ENCODE peak calls at places on chromosomes 6 and 20, in eight cellular contexts. Z is tibial nerve, Q is K562, K is transverse colon, H is A549, J is sigmoid colon, U is H1, L is upper lobe of left lung. I is an unnamed sample.

GRCh38 chr6:20846602-20847028 is 312.4 kb downstream of the CDKAL1 start:
- DNase-seq in K (no peak), Q (peak; percentile 33), J (no peak), L (no peak), H (no peak), U (no peak), Z (no peak), I (no peak)

GRCh38 chr6:12343440-12344162 is 53.4 kb downstream of the EDN1 start:
- DNase-seq in K (peak; percentile 63), J (no peak), Z (no peak), L (no peak), Q (no peak), U (no peak), H (peak; percentile 96), I (peak; percentile 86)

GRCh38 chr6:138692978-138693909 is 80.3 kb upstream of the CCDC28A start:
- DNase-seq in Q (peak; percentile 64), H (peak; percentile 69), L (peak; percentile 93), U (peak; percentile 62), Z (peak; percentile 19), J (peak; percentile 78), K (peak; percentile 84), I (peak; percentile 82)

GRCh38 chr6:136404007-136404406 is 114.4 kb upstream of the BCLAF1 start:
- DNase-seq in K (no peak), Q (no peak), J (no peak), U (no peak), Z (no peak), H (no peak), L (no peak), I (no peak)

GRCh38 chr20:59498291-59498690 is 106.0 kb upstream of the PHACTR3 start:
- DNase-seq in Z (no peak), Q (no peak), K (no peak), H (no peak), L (no peak), U (no peak), J (no peak), I (no peak)

GRCh38 chr6:27672113-27672799 is 199.4 kb upstream of the ZNF184 start:
- DNase-seq in H (peak; percentile 95), K (peak; percentile 14), L (no peak), Q (peak; percentile 61), U (peak; percentile 86), Z (no peak), J (no peak), I (no peak)

GRCh38 chr6:26197736-26198625 is 110.8 kb downstream of the HFE start:
- DNase-seq in Z (no peak), H (no peak), U (no peak), J (peak; percentile 77), K (peak; percentile 84), L (no peak), Q (no peak), I (no peak)

GRCh38 chr6:39231386-39231785 is 2.1 kb upstream of the KCNK5 start:
- DNase-seq in Q (no peak), K (no peak), J (no peak), H (no peak), L (no peak), Z (no peak), U (no peak), I (no peak)

GRCh38 chr6:107817784-107818183 is 6.3 kb downstream of the SCML4 start:
- DNase-seq in U (no peak), L (no peak), Q (no peak), Z (no peak), K (no peak), H (no peak), J (no peak), I (no peak)

DNA sequence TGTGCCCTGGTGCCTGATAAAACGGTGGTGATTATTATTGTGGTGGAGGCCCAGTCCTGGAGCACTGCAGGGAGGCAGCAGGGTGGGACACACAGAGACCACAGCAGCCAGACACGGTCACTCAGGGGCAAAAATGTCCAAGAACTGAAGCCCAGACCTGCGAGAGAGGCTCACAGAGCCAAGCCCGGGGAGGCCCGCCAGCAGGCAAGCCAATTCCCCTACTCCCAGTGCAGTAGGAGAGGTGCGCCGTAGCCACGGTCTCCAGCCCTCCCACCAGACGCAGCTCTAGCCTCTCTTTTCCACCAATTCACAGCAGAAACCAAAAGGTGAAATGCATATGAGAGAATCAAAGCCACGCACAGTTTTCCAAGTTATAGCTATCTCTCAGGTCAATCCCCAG is 179.4 kb upstream of the TAB2 start:
- DNase-seq in Z (no peak), K (no peak), Q (no peak), J (no peak), U (no peak), L (peak; percentile 22), H (no peak), I (no peak)
- H3K27ac ChIP-seq in Z (no peak overlapping the region), K (no peak overlapping the region), Q (no peak overlapping the region), J (no peak overlapping the region), U (no peak overlapping the region), L (no peak overlapping the region), H (no peak overlapping the region), I (no peak overlapping the region)

GRCh38 chr6:89826029-89826528 is 3.6 kb upstream of the CASP8AP2 start:
- DNase-seq in H (no peak), J (no peak), U (no peak), Q (no peak), K (no peak), Z (no peak), L (no peak), I (no peak)
- TF ChIP-seq EP300 in H (no peak), J (no peak), U (no peak), Q (no peak), K (no peak), Z (no peak), L (no peak), I (no peak)

DNA sequence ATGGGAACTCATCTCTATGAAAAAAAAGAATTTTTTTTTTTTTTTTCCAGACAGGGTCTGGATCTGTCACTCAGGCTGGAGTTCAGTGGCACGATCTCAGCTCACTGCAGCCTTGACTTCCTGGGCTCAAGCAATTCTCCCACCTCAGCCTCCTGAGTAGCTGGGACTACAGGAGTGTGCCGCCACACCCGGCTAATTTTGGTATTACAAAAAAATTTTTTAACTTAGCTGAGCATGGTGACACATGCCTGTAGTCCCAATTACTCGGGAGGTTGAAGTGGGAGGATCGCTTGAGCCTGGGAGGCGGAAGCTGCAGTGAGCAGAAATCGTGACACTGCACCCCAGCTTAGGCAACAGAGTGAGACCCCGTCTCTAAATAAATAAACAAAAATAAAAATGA is 7.5 kb downstream of the DEF6 start:
- DNase-seq in H (peak; percentile 19), U (no peak), K (no peak), Q (no peak), L (no peak), J (peak; percentile 19), Z (no peak), I (no peak)
- H3K4me1 ChIP-seq in H (no peaks in the 10 kb centered on the region), U (peaks cover 5% of the 10 kb centered on the region), K (peaks cover 20% of the 10 kb centered on the region), Q (peaks cover 20% of the 10 kb centered on the region), L (peaks cover 20% of the 10 kb centered on the region), J (no peaks in the 10 kb centered on the region), Z (no peaks in the 10 kb centered on the region), I (peaks cover 8% of the 10 kb centered on the region)

GRCh38 chr6:157984165-157984564 is 2.5 kb downstream of the SYNJ2 start:
- DNase-seq in L (no peak), J (no peak), H (no peak), K (no peak), Q (no peak), U (no peak), Z (no peak), I (no peak)
- H3K27ac ChIP-seq in L (no peak overlapping the region), J (peak overlapping the region; percentile 45), H (peak overlapping the region; percentile 16), K (peak overlapping the region; percentile 43), Q (no peak overlapping the region), U (no peak overlapping the region), Z (no peak overlapping the region), I (no peak overlapping the region)

DNA sequence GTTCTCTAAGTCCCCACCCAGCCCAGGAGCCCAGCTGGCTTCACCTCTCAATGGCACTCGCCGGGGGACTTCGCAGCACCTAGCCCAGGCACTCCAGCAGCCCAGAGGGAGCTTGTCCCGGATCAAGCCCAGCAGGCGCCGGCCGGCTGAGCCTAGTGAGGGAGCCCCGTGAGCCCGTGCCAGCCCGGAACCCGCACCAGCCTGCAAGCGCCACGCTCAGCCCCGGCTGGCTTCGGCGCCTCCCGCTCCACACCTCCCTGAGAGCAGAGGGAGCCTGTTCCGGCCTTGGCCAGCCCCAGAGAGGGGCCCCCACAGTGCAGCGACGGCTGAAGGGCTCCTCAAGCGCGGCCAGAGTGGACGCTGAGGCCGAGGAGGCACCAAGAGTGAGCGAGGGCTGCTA is 27.1 kb upstream of the PPP1R14C start:
- DNase-seq in Z (no peak), H (no peak), K (no peak), L (peak; percentile 85), Q (no peak), U (no peak), J (no peak), I (no peak)
- TF ChIP-seq EP300 in Z (no peak), H (no peak), K (no peak), L (no peak), Q (no peak), U (no peak), J (no peak), I (no peak)

GRCh38 chr6:10409766-10410209 is 5.1 kb downstream of the TFAP2A start:
- DNase-seq in J (no peak), L (peak; percentile 64), Q (no peak), Z (no peak), H (no peak), U (no peak), K (no peak), I (no peak)

GRCh38 chr6:10406556-10406955 is 8.3 kb downstream of the TFAP2A start:
- DNase-seq in L (no peak), J (no peak), Q (no peak), K (no peak), U (no peak), Z (no peak), H (no peak), I (no peak)

GRCh38 chr6:10407018-10407673 is 7.7 kb downstream of the TFAP2A start:
- DNase-seq in H (no peak), U (no peak), Z (no peak), Q (no peak), K (no peak), J (no peak), L (no peak), I (no peak)

GRCh38 chr6:10409160-10409765 is 5.6 kb downstream of the TFAP2A start:
- DNase-seq in K (no peak), H (no peak), Z (no peak), L (no peak), Q (no peak), J (no peak), U (no peak), I (no peak)

GRCh38 chr6:10407674-10408054 is 7.2 kb downstream of the TFAP2A start:
- DNase-seq in L (no peak), Q (no peak), U (no peak), H (no peak), J (no peak), Z (no peak), K (no peak), I (no peak)
- H3K4me1 ChIP-seq in L (peaks cover 38% of the 10 kb centered on the region), Q (peaks cover 13% of the 10 kb centered on the region), U (peaks cover 9% of the 10 kb centered on the region), H (peaks cover 29% of the 10 kb centered on the region), J (no peaks in the 10 kb centered on the region), Z (peaks cover 15% of the 10 kb centered on the region), K (peaks cover 29% of the 10 kb centered on the region), I (peaks cover 46% of the 10 kb centered on the region)

DNA sequence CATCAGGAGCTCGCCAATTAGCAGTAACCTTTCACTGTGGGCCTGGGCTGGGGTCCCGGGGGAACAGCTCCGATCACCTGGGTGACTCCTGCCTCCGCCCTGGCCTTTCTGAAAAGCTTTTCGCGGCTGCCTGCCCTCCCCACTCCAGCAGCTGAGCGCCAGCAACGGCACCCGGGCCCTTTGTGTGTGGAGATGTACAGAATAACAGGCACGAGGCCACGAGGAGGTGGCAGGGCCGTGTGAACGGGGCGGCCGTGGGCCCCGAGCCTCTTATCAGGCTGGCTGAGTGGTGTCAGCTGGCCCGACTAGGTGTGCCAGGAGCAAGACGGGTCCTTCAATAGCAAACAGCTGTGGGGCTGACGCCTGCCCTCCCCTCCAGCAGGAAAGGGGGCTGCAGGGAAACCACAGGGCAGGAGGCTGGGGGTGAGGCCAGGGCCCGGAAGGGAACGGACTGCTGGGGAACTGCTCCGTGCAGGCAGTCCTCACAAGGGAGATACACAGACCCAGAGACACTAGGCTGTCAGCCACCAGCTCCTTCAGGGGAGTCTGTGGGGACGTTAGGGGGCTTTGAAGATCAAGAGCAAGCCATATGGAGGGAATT is 56.7 kb downstream of the NOL4L start:
- DNase-seq in U (no peak), H (no peak), J (no peak), Q (no peak), K (no peak), L (peak; percentile 84), Z (no peak), I (peak; percentile 65)
- H3K27ac ChIP-seq in U (no peak overlapping the region), H (no peak overlapping the region), J (no peak overlapping the region), Q (no peak overlapping the region), K (no peak overlapping the region), L (no peak overlapping the region), Z (no peak overlapping the region), I (no peak overlapping the region)